ENCODE peak calls at places on chromosomes 16 and 17, in six cellular contexts. X, C, N, Q, U and R are unnamed samples.
A peak's percentile ranks its signal among the peaks of the same experiment; 100 is the strongest.

GRCh38 chr17:12712941-12713340 is 47.3 kb downstream of the MYOCD start:
- DNase-seq in X (no peak), C (no peak), N (no peak), Q (no peak), U (no peak), R (no peak)

GRCh38 chr17:12625092-12625491 is 40.6 kb upstream of the MYOCD start:
- DNase-seq in X (no peak), C (no peak), N (no peak), Q (no peak), U (no peak), R (no peak)

GRCh38 chr16:89024546-89024945 is 47.5 kb upstream of the CBFA2T3 start:
- DNase-seq in X (no peak), C (no peak), N (no peak), Q (no peak), U (no peak), R (no peak)

GRCh38 chr17:39677581-39678339 is 9.5 kb downstream of the PNMT start:
- DNase-seq in X (no peak), C (no peak), N (no peak), Q (no peak), U (no peak), R (no peak)

GRCh38 chr17:802481-802880 is 20.3 kb downstream of the MRM3 start:
- DNase-seq in X (no peak), C (no peak), N (no peak), Q (no peak), U (no peak), R (no peak)

GRCh38 chr16:9943121-9943520 is 239.1 kb downstream of the GRIN2A start:
- DNase-seq in X (no peak), C (no peak), N (no peak), Q (no peak), U (no peak), R (no peak)

GRCh38 chr16:77784441-77785356 is 3.7 kb upstream of the VAT1L start:
- DNase-seq in X (no peak), C (no peak), N (no peak), Q (no peak), U (peak; percentile 46), R (no peak)

GRCh38 chr16:29904947-29905346 is 4.7 kb downstream of the ASPHD1 start:
- DNase-seq in X (no peak), C (no peak), N (no peak), Q (no peak), U (no peak), R (no peak)

GRCh38 chr17:44197980-44198720 is 1.5 kb downstream of the ATXN7L3 start:
- DNase-seq in X (peak; percentile 41), C (no peak), N (peak; percentile 42), Q (peak; percentile 47), U (no peak), R (no peak)

GRCh38 chr17:30565073-30565935 is 88.1 kb downstream of the GOSR1 start:
- DNase-seq in X (no peak), C (peak; percentile 19), N (peak; percentile 90), Q (no peak), U (no peak), R (no peak)

GRCh38 chr16:53430363-53430762 is 3.9 kb upstream of the RBL2 start:
- DNase-seq in X (no peak), C (no peak), N (no peak), Q (no peak), U (peak; percentile 92), R (no peak)

GRCh38 chr17:14011740-14012405 is 57.4 kb upstream of the COX10 start:
- DNase-seq in X (no peak), C (no peak), N (no peak), Q (no peak), U (no peak), R (no peak)

GRCh38 chr17:13160281-13160680 is 142.5 kb upstream of the ELAC2 start:
- DNase-seq in X (peak; percentile 6), C (no peak), N (no peak), Q (no peak), U (peak; percentile 98), R (no peak)

GRCh38 chr16:31118223-31119155 is 1.0 kb downstream of the KAT8 start:
- DNase-seq in X (peak; percentile 81), C (no peak), N (no peak), Q (peak; percentile 92), U (peak; percentile 97), R (no peak)

DNA sequence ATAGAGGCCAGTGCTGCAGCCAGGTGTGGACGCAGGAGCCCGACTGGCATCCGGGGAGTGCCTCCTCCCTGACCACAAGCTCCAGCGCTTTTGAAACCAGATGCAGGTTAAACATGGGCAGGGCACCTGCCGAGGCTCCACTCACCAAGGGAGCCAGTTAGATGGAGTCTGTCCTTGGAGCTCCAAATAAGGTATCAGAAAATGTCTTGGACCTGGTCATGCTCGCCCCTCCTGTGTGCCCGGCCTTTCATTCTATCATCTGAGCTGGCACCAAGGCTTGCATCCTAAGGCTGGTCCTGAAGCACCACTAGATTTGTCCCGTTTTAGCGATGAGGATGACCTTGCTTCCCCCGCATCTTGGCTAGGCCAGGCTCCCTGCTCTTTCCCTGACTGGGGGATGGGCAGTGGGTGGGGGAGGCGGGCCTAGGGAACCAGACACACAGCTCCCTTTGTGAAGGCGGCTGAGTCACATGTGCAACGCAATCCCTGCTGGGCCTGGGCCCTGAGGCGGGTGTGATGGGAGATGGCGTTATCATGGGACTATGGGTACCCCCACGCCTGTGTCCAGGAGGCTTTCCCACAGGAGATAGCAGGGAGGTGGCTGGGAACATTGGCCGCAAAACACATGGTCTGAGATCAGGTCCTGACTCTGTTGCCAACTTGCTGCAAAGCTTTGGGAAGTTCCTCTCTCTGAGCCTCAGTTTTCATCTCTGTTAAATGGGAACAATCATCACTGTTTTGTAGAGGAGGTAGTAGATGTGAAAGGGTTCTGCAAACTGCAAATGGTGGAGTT is 5.0 kb upstream of the ADGRG1 start:
- DNase-seq in X (peak; percentile 52), C (no peak), N (peak; percentile 76), Q (peak; percentile 27), U (peak; percentile 84), R (no peak)
- H3K4me2 ChIP-seq in X (no peak overlapping the region), C (no peak overlapping the region), N (no peak overlapping the region), Q (no peak overlapping the region), U (peak overlapping the region; percentile 7), R (no peak overlapping the region)

DNA sequence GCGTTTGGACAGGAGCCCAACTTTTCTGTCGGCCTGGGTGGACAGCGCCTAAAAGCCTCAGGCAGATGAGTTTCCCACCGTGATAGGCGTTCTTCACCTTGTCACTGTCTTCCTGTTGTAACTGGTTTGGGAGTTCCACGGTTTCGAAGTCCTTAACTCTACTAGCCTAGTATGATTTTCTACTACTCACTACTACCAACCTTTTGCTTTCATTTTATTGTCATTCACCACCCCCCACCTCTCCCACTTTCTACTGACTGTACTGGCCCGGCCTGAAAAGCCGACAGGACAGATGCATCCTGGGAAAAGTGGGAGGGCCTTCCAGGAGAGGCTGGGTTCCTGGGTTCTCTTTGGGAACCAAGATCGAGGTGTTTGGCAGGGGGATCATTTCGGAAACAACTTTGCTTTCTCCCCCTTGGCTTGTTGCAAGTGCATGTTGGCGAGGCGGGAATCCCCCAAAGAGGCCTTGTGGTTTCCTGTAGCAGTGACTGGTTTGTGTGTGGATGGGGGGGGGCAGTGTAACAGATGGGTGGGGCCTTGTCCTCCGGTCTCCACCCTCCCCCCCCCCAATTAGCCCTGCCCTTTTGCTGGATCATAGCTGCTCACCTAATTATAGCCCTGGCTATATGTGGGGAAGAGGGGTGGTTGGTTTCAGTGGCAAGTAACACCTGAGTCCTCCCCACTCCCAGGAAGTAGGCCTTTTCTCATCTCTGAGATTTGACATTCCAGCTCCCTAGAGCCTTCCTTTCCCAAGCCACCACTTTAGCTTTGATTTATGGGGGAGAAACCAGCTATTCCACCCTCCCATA is 1.4 kb downstream of the EIF5A start:
- DNase-seq in X (peak; percentile 77), C (no peak), N (peak; percentile 91), Q (peak; percentile 94), U (peak; percentile 82), R (no peak)
- H3K4ac ChIP-seq in X (peak overlapping the region; percentile 78), C (peak overlapping the region; percentile 99), N (peak overlapping the region; percentile 100), Q (peak overlapping the region; percentile 93), U (peak overlapping the region; percentile 80), R (no peak overlapping the region)

GRCh38 chr17:81481815-81482505 is 30.6 kb downstream of the ACTG1 start:
- DNase-seq in X (no peak), C (no peak), N (no peak), Q (no peak), U (no peak), R (no peak)

GRCh38 chr17:81482673-81483072 is 29.9 kb downstream of the ACTG1 start:
- DNase-seq in X (no peak), C (no peak), N (no peak), Q (no peak), U (no peak), R (no peak)

GRCh38 chr17:81483085-81483861 is 29.3 kb downstream of the ACTG1 start:
- DNase-seq in X (no peak), C (no peak), N (no peak), Q (peak; percentile 56), U (no peak), R (no peak)

GRCh38 chr17:81484195-81484979 is 28.2 kb downstream of the ACTG1 start:
- DNase-seq in X (peak; percentile 71), C (peak; percentile 64), N (peak; percentile 93), Q (peak; percentile 71), U (peak; percentile 88), R (peak; percentile 83)

GRCh38 chr17:81483862-81484194 is 28.8 kb downstream of the ACTG1 start:
- DNase-seq in X (no peak), C (no peak), N (no peak), Q (no peak), U (no peak), R (no peak)
- H3K4me3 ChIP-seq in X (peak overlapping the region; percentile 13), C (peak overlapping the region; percentile 66), N (peak overlapping the region; percentile 35), Q (peak overlapping the region; percentile 45), U (peak overlapping the region; percentile 61), R (peak overlapping the region; percentile 64)

GRCh38 chr16:65745-66144 is 6.7 kb downstream of the RHBDF1 start:
- DNase-seq in X (peak; percentile 59), C (no peak), N (peak; percentile 82), Q (peak; percentile 73), U (peak; percentile 91), R (peak; percentile 64)

GRCh38 chr16:67183-67791 is 5.1 kb downstream of the RHBDF1 start:
- DNase-seq in X (no peak), C (no peak), N (no peak), Q (no peak), U (no peak), R (no peak)

GRCh38 chr16:64914-65255 is 7.5 kb downstream of the RHBDF1 start:
- DNase-seq in X (no peak), C (no peak), N (no peak), Q (no peak), U (no peak), R (no peak)

GRCh38 chr16:67884-68789 is 4.3 kb downstream of the RHBDF1 start:
- DNase-seq in X (peak; percentile 49), C (no peak), N (no peak), Q (peak; percentile 83), U (no peak), R (no peak)

GRCh38 chr16:66309-67182 is 5.9 kb downstream of the RHBDF1 start:
- DNase-seq in X (no peak), C (no peak), N (peak; percentile 61), Q (no peak), U (no peak), R (no peak)
- H3K4me2 ChIP-seq in X (no peak overlapping the region), C (no peak overlapping the region), N (no peak overlapping the region), Q (no peak overlapping the region), U (no peak overlapping the region), R (no peak overlapping the region)

DNA sequence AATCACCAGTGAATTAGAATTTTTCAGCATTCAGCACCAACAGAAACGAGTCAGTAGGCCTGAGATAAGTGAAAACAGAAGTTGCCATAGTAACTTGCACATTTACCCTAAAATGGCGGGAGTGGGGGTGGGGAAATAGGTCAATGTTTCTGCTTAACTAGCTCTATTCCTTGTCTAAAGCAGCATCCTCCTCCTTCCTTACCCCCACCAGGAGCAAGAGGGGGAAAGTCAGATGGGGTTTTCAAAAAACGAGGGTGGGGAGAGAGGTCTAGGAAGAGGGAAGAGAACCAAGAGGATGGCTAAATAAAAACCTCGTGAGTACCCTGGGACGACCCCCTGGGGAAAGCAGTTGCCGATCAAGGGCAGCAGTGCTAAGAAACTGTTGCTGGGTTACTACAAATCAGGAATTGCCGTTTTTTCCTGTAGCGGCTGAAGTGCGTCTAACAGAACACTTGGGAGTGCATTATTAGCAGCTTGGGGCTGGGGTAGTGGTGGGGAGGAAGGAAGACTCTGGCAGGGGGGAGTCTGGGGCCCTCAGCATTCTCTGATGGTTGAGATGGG is 34.4 kb upstream of the MNT start:
- DNase-seq in X (peak; percentile 31), C (no peak), N (peak; percentile 89), Q (no peak), U (no peak), R (peak; percentile 64)
- H3K4ac ChIP-seq in X (no peak overlapping the region), C (no peak overlapping the region), N (no peak overlapping the region), Q (no peak overlapping the region), U (no peak overlapping the region), R (no peak overlapping the region)